ENCODE peak calls at places on chromosome 9, in ten cellular contexts. V is transverse colon; L is CD8-positive, alpha-beta T cell; J is upper lobe of left lung; C is effector memory CD4-positive, alpha-beta T cell; T is SJSA1; B is foreskin fibroblast; D is vagina; G is psoas muscle; O is fibroblast of lung. S is an unnamed sample.

GRCh38 chr9:36996677-36997076 is 37.4 kb downstream of the PAX5 start:
- DNase-seq in V (no peak), L (no peak), J (no peak), C (no peak), T (no peak), B (no peak), D (no peak), G (no peak), O (no peak), S (no peak)

GRCh38 chr9:112970939-112971338 is 41.1 kb downstream of the ZNF883 start:
- DNase-seq in V (no peak), L (no peak), J (no peak), C (no peak), T (no peak), B (peak), D (no peak), G (no peak), O (peak), S (no peak)

GRCh38 chr9:110027624-110028023 is 180.3 kb downstream of the C9orf152 start:
- DNase-seq in V (no peak), L (no peak), J (no peak), C (no peak), T (peak), B (peak), D (no peak), G (no peak), O (peak), S (peak)

GRCh38 chr9:129849901-129850300 is 14.6 kb downstream of the USP20 start:
- DNase-seq in V (no peak), L (no peak), J (no peak), C (no peak), T (no peak), B (no peak), D (no peak), G (no peak), O (no peak), S (no peak)

GRCh38 chr9:112484607-112485006 is 2.0 kb upstream of the KIAA1958 start:
- DNase-seq in V (no peak), L (no peak), J (no peak), C (no peak), T (no peak), B (no peak), D (no peak), G (no peak), O (no peak), S (no peak)

GRCh38 chr9:13939129-13939528 is 374.8 kb downstream of the NFIB start:
- DNase-seq in V (no peak), L (no peak), J (no peak), C (no peak), T (no peak), B (peak), D (no peak), G (no peak), O (peak), S (no peak)

GRCh38 chr9:38372685-38373619 is 19.6 kb upstream of the ALDH1B1 start:
- DNase-seq in V (no peak), L (no peak), J (no peak), C (no peak), T (no peak), B (no peak), D (no peak), G (no peak), O (no peak), S (no peak)

GRCh38 chr9:131043646-131044045 is 34.7 kb downstream of the LAMC3 start:
- DNase-seq in V (no peak), L (no peak), J (no peak), C (no peak), T (no peak), B (no peak), D (no peak), G (no peak), O (no peak), S (no peak)

GRCh38 chr9:79658926-79659325 is 87.2 kb downstream of the TLE4 start:
- DNase-seq in V (no peak), L (no peak), J (no peak), C (no peak), T (no peak), B (no peak), D (no peak), G (no peak), O (no peak), S (no peak)

GRCh38 chr9:133950206-133950915 is 41.8 kb downstream of the VAV2 start:
- DNase-seq in V (no peak), L (no peak), J (peak), C (no peak), T (no peak), B (peak), D (no peak), G (peak), O (peak), S (no peak)

GRCh38 chr9:16315720-16316119 is 554.8 kb downstream of the BNC2 start:
- DNase-seq in V (no peak), L (no peak), J (no peak), C (no peak), T (no peak), B (no peak), D (no peak), G (no peak), O (peak), S (no peak)

GRCh38 chr9:130446111-130446861 is 1.5 kb downstream of the ASS1 start:
- DNase-seq in V (peak), L (no peak), J (peak), C (no peak), T (no peak), B (peak), D (no peak), G (peak), O (peak), S (peak)

GRCh38 chr9:35882265-35882848 is 12.2 kb upstream of the OR13J1 start:
- DNase-seq in V (peak), L (peak), J (no peak), C (peak), T (peak), B (peak), D (no peak), G (peak), O (peak), S (peak)

GRCh38 chr9:113675475-113675941 is 200.6 kb upstream of the ZNF618 start:
- DNase-seq in V (peak), L (no peak), J (no peak), C (no peak), T (peak), B (peak), D (no peak), G (peak), O (peak), S (peak)

GRCh38 chr9:125141251-125141650 is 2.1 kb downstream of the SCAI start:
- DNase-seq in V (no peak), L (no peak), J (no peak), C (no peak), T (no peak), B (no peak), D (no peak), G (no peak), O (no peak), S (no peak)

GRCh38 chr9:96618209-96619108 is 1.2 kb downstream of the CDC14B start:
- DNase-seq in V (peak), L (no peak), J (peak), C (no peak), T (peak), B (peak), D (no peak), G (peak), O (peak), S (no peak)

GRCh38 chr9:133534346-133535284 is at the start of gene ADAMTSL2:
- DNase-seq in V (peak), L (peak), J (peak), C (no peak), T (no peak), B (peak), D (no peak), G (peak), O (peak), S (no peak)

GRCh38 chr9:125878241-125878640 is 131.1 kb downstream of the PBX3 start:
- DNase-seq in V (no peak), L (no peak), J (no peak), C (no peak), T (no peak), B (no peak), D (no peak), G (no peak), O (no peak), S (no peak)

GRCh38 chr9:82891321-82891720 is 171.6 kb downstream of the RASEF start:
- DNase-seq in V (no peak), L (no peak), J (no peak), C (no peak), T (peak), B (no peak), D (no peak), G (no peak), O (no peak), S (no peak)

GRCh38 chr9:21796768-21797167 is 5.7 kb upstream of the MTAP start:
- DNase-seq in V (no peak), L (no peak), J (no peak), C (no peak), T (no peak), B (no peak), D (no peak), G (no peak), O (no peak), S (no peak)

GRCh38 chr9:35714123-35714522 is 17.9 kb downstream of the TLN1 start:
- DNase-seq in V (no peak), L (no peak), J (no peak), C (no peak), T (no peak), B (no peak), D (no peak), G (no peak), O (no peak), S (no peak)

GRCh38 chr9:17191095-17191494 is 56.3 kb downstream of the CNTLN start:
- DNase-seq in V (no peak), L (no peak), J (no peak), C (no peak), T (peak), B (peak), D (no peak), G (no peak), O (no peak), S (no peak)

GRCh38 chr9:106883626-106884190 is 20.7 kb downstream of the ZNF462 start:
- DNase-seq in V (no peak), L (no peak), J (no peak), C (no peak), T (peak), B (no peak), D (no peak), G (no peak), O (peak), S (no peak)

GRCh38 chr9:35729700-35730485 is 2.1 kb downstream of the TLN1 start:
- DNase-seq in V (peak), L (peak), J (no peak), C (no peak), T (peak), B (peak), D (no peak), G (peak), O (peak), S (peak)

GRCh38 chr9:15746905-15747304 is 194.1 kb downstream of the CCDC171 start:
- DNase-seq in V (no peak), L (no peak), J (no peak), C (no peak), T (no peak), B (no peak), D (no peak), G (no peak), O (no peak), S (no peak)

GRCh38 chr9:79694676-79695400 is 123.1 kb downstream of the TLE4 start:
- DNase-seq in V (no peak), L (no peak), J (no peak), C (no peak), T (peak), B (peak), D (no peak), G (no peak), O (peak), S (no peak)

GRCh38 chr9:138051586-138052321 is 174.2 kb downstream of the CACNA1B start:
- DNase-seq in V (no peak), L (no peak), J (no peak), C (no peak), T (no peak), B (no peak), D (peak), G (no peak), O (no peak), S (no peak)

GRCh38 chr9:89658401-89658800 is 53.6 kb downstream of the GADD45G start:
- DNase-seq in V (no peak), L (no peak), J (no peak), C (no peak), T (no peak), B (no peak), D (no peak), G (no peak), O (no peak), S (no peak)

GRCh38 chr9:107674252-107674936 is 184.8 kb upstream of the KLF4 start:
- DNase-seq in V (no peak), L (no peak), J (no peak), C (no peak), T (no peak), B (no peak), D (no peak), G (no peak), O (no peak), S (no peak)

GRCh38 chr9:99108131-99108530 is 3.2 kb downstream of the TGFBR1 start:
- DNase-seq in V (no peak), L (no peak), J (no peak), C (no peak), T (no peak), B (no peak), D (no peak), G (no peak), O (no peak), S (no peak)

GRCh38 chr9:71737455-71737854 is 30.9 kb downstream of the CEMIP2 start:
- DNase-seq in V (peak), L (no peak), J (no peak), C (no peak), T (no peak), B (no peak), D (no peak), G (no peak), O (peak), S (no peak)

GRCh38 chr9:122941560-122942234 is 877 bp downstream of the RABGAP1 start:
- DNase-seq in V (no peak), L (peak), J (no peak), C (no peak), T (no peak), B (peak), D (no peak), G (no peak), O (peak), S (no peak)

GRCh38 chr9:89440548-89440947 is 57.4 kb downstream of the SEMA4D start:
- DNase-seq in V (peak), L (no peak), J (no peak), C (no peak), T (no peak), B (no peak), D (no peak), G (peak), O (no peak), S (no peak)

GRCh38 chr9:12693141-12693540 is at the start of gene TYRP1:
- DNase-seq in V (no peak), L (no peak), J (no peak), C (no peak), T (no peak), B (no peak), D (no peak), G (no peak), O (no peak), S (no peak)

GRCh38 chr9:84170521-84171141 is 169.9 kb downstream of the SLC28A3 start:
- DNase-seq in V (peak), L (no peak), J (peak), C (no peak), T (peak), B (peak), D (no peak), G (peak), O (peak), S (peak)

GRCh38 chr9:134525070-134525815 is 116.4 kb upstream of the COL5A1 start:
- DNase-seq in V (peak), L (no peak), J (no peak), C (no peak), T (no peak), B (no peak), D (no peak), G (peak), O (no peak), S (no peak)

GRCh38 chr9:108855888-108856287 is at the start of gene ACTL7B:
- DNase-seq in V (no peak), L (no peak), J (no peak), C (no peak), T (no peak), B (no peak), D (no peak), G (no peak), O (no peak), S (no peak)

DNA sequence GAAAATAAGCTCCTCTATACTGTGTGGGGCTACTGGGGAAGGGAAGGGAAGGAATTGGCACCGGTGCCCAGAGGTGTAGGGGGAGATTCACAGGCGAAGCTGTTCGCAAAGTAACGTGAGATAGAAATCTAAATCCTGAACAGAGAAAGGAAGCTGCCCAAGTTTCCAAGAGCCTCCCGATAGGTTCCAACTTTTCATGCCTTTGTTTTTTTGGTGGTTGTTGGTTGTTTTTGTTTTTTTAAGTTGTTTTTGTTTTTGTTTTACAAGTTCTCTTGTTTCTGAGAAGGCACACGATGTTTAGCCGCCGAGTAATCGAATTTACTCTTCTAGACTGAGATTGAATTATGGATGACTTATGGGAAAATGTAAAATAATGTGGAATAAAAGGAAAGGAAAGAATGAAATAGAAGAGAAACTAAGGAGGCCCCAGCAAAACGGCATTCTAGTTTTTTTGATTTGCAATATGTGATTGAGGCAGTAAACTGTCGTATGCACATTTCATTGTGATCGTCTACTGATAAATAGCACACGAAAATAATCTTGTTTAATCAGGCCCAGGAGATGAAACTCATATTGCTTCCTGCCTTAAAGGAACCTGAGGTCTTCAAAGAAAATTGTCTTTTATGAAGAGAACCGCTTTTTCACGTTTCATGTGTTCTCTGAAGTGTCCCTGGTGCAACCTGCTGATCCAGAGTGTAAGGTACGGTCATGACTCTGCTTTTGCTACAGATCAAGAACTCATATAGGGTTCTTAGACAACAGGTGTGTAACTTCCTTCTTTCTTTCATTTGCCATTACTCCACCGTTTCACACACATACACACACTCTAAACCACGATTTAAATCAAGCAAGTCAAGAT is 1.2 kb upstream of the GNAQ start:
- DNase-seq in V (peak), L (no peak), J (no peak), C (no peak), T (no peak), B (no peak), D (no peak), G (no peak), O (no peak), S (no peak)
- H3K4me3 ChIP-seq in V (peak), L (peak), J (peak), C (peak), T (peak), B (peak), D (peak), G (peak), O (peak), S (peak)

DNA sequence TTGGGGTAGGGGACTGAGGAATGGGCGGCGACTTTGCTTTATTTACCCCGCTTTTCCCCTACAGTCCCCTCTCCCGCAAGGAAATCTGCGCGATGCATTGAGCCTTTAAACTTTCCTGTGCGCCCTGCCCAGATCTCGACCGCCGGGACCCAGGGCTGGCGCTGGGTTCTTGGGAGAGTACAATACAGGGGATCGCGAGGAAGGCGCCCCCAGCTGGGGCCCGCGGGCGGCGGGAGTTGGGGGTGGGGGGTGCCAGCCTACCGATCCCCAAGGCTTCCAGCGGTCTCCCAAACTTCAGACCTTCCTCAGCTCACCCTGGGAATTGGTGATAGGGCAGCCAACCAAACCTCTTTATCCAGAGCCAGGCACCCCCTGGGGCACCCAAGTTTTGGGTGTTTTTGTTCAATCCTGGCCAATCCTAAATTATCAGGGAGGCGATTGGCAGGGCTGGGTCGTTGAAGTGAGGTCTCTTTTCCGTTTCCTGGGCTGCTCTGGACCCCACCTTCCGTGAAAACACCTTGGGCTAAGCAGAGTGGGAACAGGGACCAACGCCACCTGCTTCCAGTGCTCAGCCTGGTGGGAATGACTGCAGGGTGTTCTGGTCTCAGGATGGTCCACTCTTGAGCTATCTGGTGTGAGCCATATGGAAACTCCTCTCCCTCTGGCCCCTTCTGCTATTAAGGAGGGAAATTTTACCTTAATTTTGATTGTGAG is 51.4 kb upstream of the DAB2IP start:
- DNase-seq in V (no peak), L (no peak), J (peak), C (no peak), T (no peak), B (no peak), D (no peak), G (peak), O (no peak), S (no peak)
- H3K4me3 ChIP-seq in V (peak), L (no peak), J (peak), C (no peak), T (no peak), B (peak), D (peak), G (peak), O (peak), S (peak)

DNA sequence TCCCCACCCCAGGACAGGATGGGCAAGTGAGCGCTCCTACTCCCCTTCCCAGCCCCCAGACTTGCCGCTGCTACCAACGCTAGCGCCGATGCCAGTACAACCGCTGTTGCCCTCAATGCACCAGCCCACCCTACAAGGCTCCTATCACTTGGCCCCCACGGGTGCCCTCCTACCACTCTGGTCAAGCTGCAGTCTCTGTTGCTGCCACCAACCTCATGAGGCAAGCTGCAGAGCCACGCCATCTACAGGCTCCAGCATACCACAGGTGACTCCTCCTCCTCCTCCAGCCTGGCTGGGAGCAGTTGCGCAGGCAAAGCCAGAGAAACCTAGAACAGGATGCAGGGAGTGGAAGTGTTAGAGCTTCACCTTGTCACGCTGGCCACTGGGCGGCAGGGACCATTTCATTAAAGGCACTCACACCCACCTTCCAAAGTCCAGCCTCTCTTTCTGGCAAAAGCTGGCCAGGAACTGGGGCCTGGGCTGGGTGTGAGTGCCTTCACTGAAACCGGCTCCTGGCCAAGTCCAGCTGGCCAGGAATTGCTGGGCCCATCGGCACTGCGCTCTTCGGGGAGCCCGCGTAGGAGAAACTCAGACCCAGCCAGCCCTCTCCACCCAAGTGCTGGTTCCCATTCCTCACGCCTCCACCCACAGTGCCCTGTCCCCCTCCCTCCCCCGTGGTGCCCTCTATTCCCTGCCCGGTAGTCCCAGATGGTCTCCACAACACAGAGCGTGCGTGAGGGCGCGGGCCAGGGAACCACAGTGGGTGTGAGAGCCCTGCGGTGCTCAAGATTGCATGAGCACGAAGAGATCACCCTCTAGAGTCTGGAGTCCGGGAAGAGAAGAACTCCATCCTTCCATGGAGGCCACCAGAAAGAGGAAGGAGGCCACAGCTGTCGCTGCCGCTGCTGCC is 1.6 kb upstream of the PCAT7 start:
- DNase-seq in V (peak), L (no peak), J (peak), C (no peak), T (no peak), B (no peak), D (no peak), G (no peak), O (no peak), S (no peak)
- H3K4me3 ChIP-seq in V (no peak), L (no peak), J (no peak), C (no peak), T (no peak), B (no peak), D (no peak), G (no peak), O (no peak), S (no peak)

GRCh38 chr9:136502196-136502595 is 19.4 kb upstream of the SEC16A start:
- DNase-seq in V (no peak), L (no peak), J (peak), C (no peak), T (no peak), B (no peak), D (no peak), G (no peak), O (no peak), S (no peak)
- H3K4me3 ChIP-seq in V (no peak), L (no peak), J (no peak), C (no peak), T (no peak), B (no peak), D (no peak), G (no peak), O (no peak), S (no peak)